ENCODE peak calls at places on chromosomes 2 and 18, in five cellular contexts. R is OCI-LY7, F is ovary, J is colonic mucosa, A is breast epithelium. W is an unnamed sample.

GRCh38 chr18:22483407-22483806 is 65.7 kb upstream of the CTAGE1 start:
- DNase-seq in R (no peak), F (no peak), J (no peak), A (no peak), W (no peak)

GRCh38 chr2:22282902-22283301 is 1102.1 kb upstream of the KLHL29 start:
- DNase-seq in R (no peak), F (no peak), J (no peak), A (no peak), W (no peak)

GRCh38 chr2:20635096-20635475 is 15.8 kb downstream of the HS1BP3 start:
- DNase-seq in R (no peak), F (no peak), J (peak; percentile 49), A (no peak), W (peak; percentile 32)

GRCh38 chr2:186862869-186863709 is 14.1 kb upstream of the ZSWIM2 start:
- DNase-seq in R (peak; percentile 19), F (no peak), J (no peak), A (no peak), W (no peak)

GRCh38 chr2:181430406-181431199 is 26.6 kb upstream of the ITGA4 start:
- DNase-seq in R (peak; percentile 70), F (no peak), J (no peak), A (no peak), W (no peak)

GRCh38 chr2:25310965-25311865 is 30.5 kb downstream of the DNMT3A start:
- DNase-seq in R (no peak), F (no peak), J (peak; percentile 88), A (peak; percentile 68), W (peak; percentile 90)

GRCh38 chr18:59957957-59958356 is 58.2 kb downstream of the PMAIP1 start:
- DNase-seq in R (peak; percentile 79), F (no peak), J (peak; percentile 46), A (no peak), W (no peak)

GRCh38 chr2:220850116-220850515 is 722.0 kb downstream of the EPHA4 start:
- DNase-seq in R (no peak), F (no peak), J (no peak), A (no peak), W (no peak)

GRCh38 chr18:79479114-79479760 is 83.5 kb downstream of the NFATC1 start:
- DNase-seq in R (no peak), F (no peak), J (no peak), A (no peak), W (peak; percentile 60)

GRCh38 chr2:7375901-7376300 is 458.7 kb downstream of the RNF144A start:
- DNase-seq in R (no peak), F (no peak), J (no peak), A (no peak), W (no peak)

GRCh38 chr18:3397031-3397750 is 52.8 kb upstream of the TGIF1 start:
- DNase-seq in R (no peak), F (no peak), J (no peak), A (no peak), W (no peak)

GRCh38 chr18:3395466-3395865 is 54.5 kb upstream of the TGIF1 start:
- DNase-seq in R (no peak), F (no peak), J (no peak), A (no peak), W (no peak)

GRCh38 chr18:3392467-3392855 is 57.5 kb upstream of the TGIF1 start:
- DNase-seq in R (no peak), F (no peak), J (no peak), A (no peak), W (no peak)

GRCh38 chr18:3391704-3392466 is 58.1 kb upstream of the TGIF1 start:
- DNase-seq in R (no peak), F (no peak), J (no peak), A (no peak), W (no peak)

DNA sequence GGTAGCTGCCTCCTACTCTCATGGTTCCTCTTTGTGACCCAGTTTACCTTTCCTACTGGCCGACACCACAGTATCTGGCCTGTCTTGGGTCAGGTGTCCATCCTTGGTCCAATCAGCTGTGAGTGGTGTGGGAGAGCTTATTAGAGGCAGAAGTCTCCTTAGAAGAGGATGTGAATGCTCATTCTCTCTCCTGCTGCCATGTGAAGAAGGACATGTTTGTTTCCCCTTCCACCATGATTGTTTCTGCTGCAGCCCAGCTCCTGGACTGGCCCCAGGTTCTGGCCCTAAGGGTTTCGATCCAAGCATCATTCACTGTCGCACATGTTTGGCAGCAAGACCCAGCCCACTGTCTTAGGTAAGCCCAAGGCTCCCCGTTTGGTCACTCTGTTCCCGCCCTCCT is 55.3 kb upstream of the TGIF1 start:
- DNase-seq in R (no peak), F (no peak), J (no peak), A (no peak), W (no peak)
- H3K27ac ChIP-seq in R (no peak overlapping the region), F (no peak overlapping the region), J (no peak overlapping the region), A (no peak overlapping the region), W (no peak overlapping the region)

GRCh38 chr18:48913201-48913600 is 37.6 kb downstream of the SMAD7 start:
- DNase-seq in R (peak; percentile 48), F (no peak), J (peak; percentile 41), A (no peak), W (no peak)
- TF ChIP-seq CTCF in R (peak; percentile 57), F (no peak), J (peak; percentile 29), A (no peak), W (no peak)

GRCh38 chr2:174325932-174326879 is 8.5 kb upstream of the SP9 start:
- DNase-seq in R (no peak), F (no peak), J (no peak), A (no peak), W (peak; percentile 76)
- H3K27ac ChIP-seq in R (no peak overlapping the region), F (no peak overlapping the region), J (no peak overlapping the region), A (no peak overlapping the region), W (no peak overlapping the region)

DNA sequence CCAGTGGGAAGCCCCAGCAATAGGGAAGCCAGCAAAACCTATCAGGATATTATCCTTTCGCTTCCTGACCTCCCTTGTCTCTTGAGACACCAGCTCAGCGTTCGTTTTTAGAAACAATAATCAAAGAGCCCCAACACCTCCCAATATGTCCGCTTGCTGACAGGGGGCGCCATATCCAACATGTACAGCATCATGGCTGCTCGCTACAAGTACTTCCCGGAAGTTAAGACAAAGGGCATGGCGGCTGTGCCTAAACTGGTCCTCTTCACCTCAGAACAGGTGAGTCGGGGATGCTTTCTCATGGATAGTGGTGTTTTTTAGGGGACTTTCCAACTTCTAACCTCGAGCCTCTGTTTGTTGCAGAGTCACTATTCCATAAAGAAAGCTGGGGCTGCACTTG is 28.7 kb downstream of the GAD1 start:
- DNase-seq in R (peak; percentile 21), F (no peak), J (no peak), A (no peak), W (no peak)
- TF ChIP-seq CTCF in R (peak; percentile 73), F (no peak), J (no peak), A (no peak), W (no peak)

DNA sequence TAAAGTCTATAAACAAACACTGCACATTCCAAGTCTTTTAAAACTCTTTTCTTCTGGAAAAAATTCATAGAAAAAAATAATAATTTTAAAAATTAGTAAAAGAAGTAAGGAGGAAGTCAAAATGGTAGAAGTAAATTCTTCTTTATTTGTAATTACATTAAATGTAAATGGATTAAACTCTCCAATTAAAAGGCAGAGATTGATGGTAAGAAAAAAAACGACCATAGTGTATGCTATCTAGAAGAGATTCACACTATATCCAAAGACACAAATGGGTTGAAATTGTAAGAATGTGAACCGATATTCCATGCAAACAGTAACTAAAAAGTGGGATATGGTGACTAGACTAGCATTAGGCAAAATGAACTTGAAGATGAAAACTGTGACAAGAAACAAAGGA is 1196.1 kb upstream of the CDH2 start:
- DNase-seq in R (no peak), F (no peak), J (no peak), A (no peak), W (no peak)
- H3K27ac ChIP-seq in R (no peak overlapping the region), F (no peak overlapping the region), J (no peak overlapping the region), A (no peak overlapping the region), W (no peak overlapping the region)

GRCh38 chr2:137173514-137173913 is 408.2 kb downstream of the THSD7B start:
- DNase-seq in R (peak; percentile 3), F (no peak), J (no peak), A (no peak), W (no peak)
- TF ChIP-seq CTCF in R (peak; percentile 58), F (no peak), J (no peak), A (no peak), W (no peak)

GRCh38 chr2:31228717-31229116 is 5.2 kb upstream of the EHD3 start:
- DNase-seq in R (peak; percentile 37), F (no peak), J (no peak), A (no peak), W (no peak)

GRCh38 chr2:31227110-31227509 is 6.8 kb upstream of the EHD3 start:
- DNase-seq in R (no peak), F (no peak), J (no peak), A (no peak), W (no peak)

GRCh38 chr2:31231571-31232287 is 2.2 kb upstream of the EHD3 start:
- DNase-seq in R (no peak), F (no peak), J (peak; percentile 3), A (no peak), W (peak; percentile 19)

GRCh38 chr2:31230751-31231150 is 3.2 kb upstream of the EHD3 start:
- DNase-seq in R (no peak), F (no peak), J (no peak), A (no peak), W (no peak)

GRCh38 chr2:31227711-31228125 is 6.2 kb upstream of the EHD3 start:
- DNase-seq in R (no peak), F (no peak), J (no peak), A (no peak), W (no peak)
- H3K27ac ChIP-seq in R (no peak overlapping the region), F (no peak overlapping the region), J (no peak overlapping the region), A (no peak overlapping the region), W (no peak overlapping the region)

GRCh38 chr2:152115952-152116351 is 17.1 kb upstream of the CACNB4 start:
- DNase-seq in R (no peak), F (no peak), J (no peak), A (no peak), W (no peak)
- TF ChIP-seq CTCF in R (no peak), F (no peak), J (no peak), A (no peak), W (no peak)

W was measured in kidney.